ENCODE peak calls at places on chromosome 21, in nine cellular contexts. One of them, this sample, is unnamed.

GRCh38 chr21:29504751-29505321 is 206.1 kb downstream of the BACH1 start:
- DNase-seq in activated naive CD4-positive, alpha-beta T cell treated with anti-CD3 and anti-CD28 coated beads, Interleukin-2, amount 10 ng/mL, durations not matched to agents 7 days and 5 days: no peak
- DNase-seq in fibroblast of pulmonary artery: peak; percentile 38
- DNase-seq in mucosa of gallbladder: no peak
- DNase-seq in left ventricle myocardium inferior: no peak
- DNase-seq in HTR-8/SVneo: no peak
- DNase-seq in GM12891: no peak
- DNase-seq in HS-5: no peak
- DNase-seq in WTC11: no peak
- DNase-seq in this sample: peak; percentile 55

GRCh38 chr21:31370893-31371652 is 27.0 kb upstream of the TIAM1 start:
- DNase-seq in GM12891: no peak
- DNase-seq in HTR-8/SVneo: no peak
- DNase-seq in mucosa of gallbladder: no peak
- DNase-seq in fibroblast of pulmonary artery: peak; percentile 40
- DNase-seq in HS-5: no peak
- DNase-seq in activated naive CD4-positive, alpha-beta T cell treated with anti-CD3 and anti-CD28 coated beads, Interleukin-2, amount 10 ng/mL, durations not matched to agents 7 days and 5 days: no peak
- DNase-seq in left ventricle myocardium inferior: peak; percentile 36
- DNase-seq in WTC11: no peak
- DNase-seq in this sample: peak; percentile 2

GRCh38 chr21:32380940-32381339 is 11.9 kb downstream of the URB1 start:
- DNase-seq in HS-5: no peak
- DNase-seq in HTR-8/SVneo: no peak
- DNase-seq in GM12891: no peak
- DNase-seq in WTC11: no peak
- DNase-seq in left ventricle myocardium inferior: no peak
- DNase-seq in mucosa of gallbladder: no peak
- DNase-seq in fibroblast of pulmonary artery: no peak
- DNase-seq in activated naive CD4-positive, alpha-beta T cell treated with anti-CD3 and anti-CD28 coated beads, Interleukin-2, amount 10 ng/mL, durations not matched to agents 7 days and 5 days: no peak
- DNase-seq in this sample: no peak

GRCh38 chr21:17050646-17051045 is 462.2 kb upstream of the CXADR start:
- DNase-seq in fibroblast of pulmonary artery: no peak
- DNase-seq in HS-5: no peak
- DNase-seq in GM12891: no peak
- DNase-seq in WTC11: no peak
- DNase-seq in left ventricle myocardium inferior: no peak
- DNase-seq in mucosa of gallbladder: no peak
- DNase-seq in HTR-8/SVneo: no peak
- DNase-seq in activated naive CD4-positive, alpha-beta T cell treated with anti-CD3 and anti-CD28 coated beads, Interleukin-2, amount 10 ng/mL, durations not matched to agents 7 days and 5 days: no peak
- DNase-seq in this sample: no peak

GRCh38 chr21:46394819-46395152 is 63.9 kb upstream of the DIP2A start:
- DNase-seq in fibroblast of pulmonary artery: no peak
- DNase-seq in left ventricle myocardium inferior: no peak
- DNase-seq in mucosa of gallbladder: no peak
- DNase-seq in HS-5: no peak
- DNase-seq in GM12891: no peak
- DNase-seq in WTC11: no peak
- DNase-seq in activated naive CD4-positive, alpha-beta T cell treated with anti-CD3 and anti-CD28 coated beads, Interleukin-2, amount 10 ng/mL, durations not matched to agents 7 days and 5 days: no peak
- DNase-seq in HTR-8/SVneo: no peak
- DNase-seq in this sample: no peak

GRCh38 chr21:37244506-37245083 is 22.5 kb downstream of the VPS26C start:
- DNase-seq in HS-5: no peak
- DNase-seq in HTR-8/SVneo: no peak
- DNase-seq in fibroblast of pulmonary artery: no peak
- DNase-seq in mucosa of gallbladder: no peak
- DNase-seq in activated naive CD4-positive, alpha-beta T cell treated with anti-CD3 and anti-CD28 coated beads, Interleukin-2, amount 10 ng/mL, durations not matched to agents 7 days and 5 days: peak; percentile 58
- DNase-seq in left ventricle myocardium inferior: no peak
- DNase-seq in WTC11: no peak
- DNase-seq in GM12891: no peak
- DNase-seq in this sample: no peak

GRCh38 chr21:44887807-44888580 is 14.5 kb upstream of the PTTG1IP start:
- DNase-seq in activated naive CD4-positive, alpha-beta T cell treated with anti-CD3 and anti-CD28 coated beads, Interleukin-2, amount 10 ng/mL, durations not matched to agents 7 days and 5 days: no peak
- DNase-seq in WTC11: no peak
- DNase-seq in GM12891: no peak
- DNase-seq in HTR-8/SVneo: no peak
- DNase-seq in mucosa of gallbladder: no peak
- DNase-seq in left ventricle myocardium inferior: peak; percentile 14
- DNase-seq in fibroblast of pulmonary artery: no peak
- DNase-seq in HS-5: no peak
- DNase-seq in this sample: no peak

GRCh38 chr21:17250651-17251294 is 262.1 kb upstream of the CXADR start:
- DNase-seq in mucosa of gallbladder: no peak
- DNase-seq in HTR-8/SVneo: no peak
- DNase-seq in left ventricle myocardium inferior: no peak
- DNase-seq in WTC11: no peak
- DNase-seq in GM12891: no peak
- DNase-seq in fibroblast of pulmonary artery: peak; percentile 1
- DNase-seq in HS-5: no peak
- DNase-seq in activated naive CD4-positive, alpha-beta T cell treated with anti-CD3 and anti-CD28 coated beads, Interleukin-2, amount 10 ng/mL, durations not matched to agents 7 days and 5 days: no peak
- DNase-seq in this sample: no peak

GRCh38 chr21:29025328-29025713 is 853 bp downstream of the USP16 start:
- DNase-seq in fibroblast of pulmonary artery: peak; percentile 15
- DNase-seq in HTR-8/SVneo: no peak
- DNase-seq in mucosa of gallbladder: no peak
- DNase-seq in WTC11: no peak
- DNase-seq in activated naive CD4-positive, alpha-beta T cell treated with anti-CD3 and anti-CD28 coated beads, Interleukin-2, amount 10 ng/mL, durations not matched to agents 7 days and 5 days: no peak
- DNase-seq in left ventricle myocardium inferior: no peak
- DNase-seq in GM12891: no peak
- DNase-seq in HS-5: no peak
- DNase-seq in this sample: peak; percentile 12

GRCh38 chr21:37644666-37645065 is 271.6 kb downstream of the KCNJ6 start:
- DNase-seq in WTC11: no peak
- DNase-seq in activated naive CD4-positive, alpha-beta T cell treated with anti-CD3 and anti-CD28 coated beads, Interleukin-2, amount 10 ng/mL, durations not matched to agents 7 days and 5 days: no peak
- DNase-seq in HS-5: no peak
- DNase-seq in fibroblast of pulmonary artery: peak; percentile 61
- DNase-seq in left ventricle myocardium inferior: no peak
- DNase-seq in mucosa of gallbladder: no peak
- DNase-seq in GM12891: no peak
- DNase-seq in HTR-8/SVneo: no peak
- DNase-seq in this sample: no peak

GRCh38 chr21:42439284-42440186 is 35.8 kb downstream of the UBASH3A start:
- DNase-seq in fibroblast of pulmonary artery: no peak
- DNase-seq in GM12891: no peak
- DNase-seq in HTR-8/SVneo: no peak
- DNase-seq in mucosa of gallbladder: no peak
- DNase-seq in left ventricle myocardium inferior: no peak
- DNase-seq in HS-5: no peak
- DNase-seq in activated naive CD4-positive, alpha-beta T cell treated with anti-CD3 and anti-CD28 coated beads, Interleukin-2, amount 10 ng/mL, durations not matched to agents 7 days and 5 days: peak; percentile 20
- DNase-seq in WTC11: no peak
- DNase-seq in this sample: no peak

GRCh38 chr21:39263372-39263771 is 50.1 kb downstream of the BRWD1 start:
- DNase-seq in HS-5: peak; percentile 22
- DNase-seq in GM12891: no peak
- DNase-seq in left ventricle myocardium inferior: no peak
- DNase-seq in activated naive CD4-positive, alpha-beta T cell treated with anti-CD3 and anti-CD28 coated beads, Interleukin-2, amount 10 ng/mL, durations not matched to agents 7 days and 5 days: no peak
- DNase-seq in WTC11: no peak
- DNase-seq in mucosa of gallbladder: no peak
- DNase-seq in fibroblast of pulmonary artery: peak; percentile 32
- DNase-seq in HTR-8/SVneo: no peak
- DNase-seq in this sample: peak; percentile 55

GRCh38 chr21:37460196-37460595 is 93.6 kb downstream of the DYRK1A start:
- DNase-seq in mucosa of gallbladder: no peak
- DNase-seq in fibroblast of pulmonary artery: no peak
- DNase-seq in WTC11: peak; percentile 43
- DNase-seq in activated naive CD4-positive, alpha-beta T cell treated with anti-CD3 and anti-CD28 coated beads, Interleukin-2, amount 10 ng/mL, durations not matched to agents 7 days and 5 days: no peak
- DNase-seq in HTR-8/SVneo: no peak
- DNase-seq in left ventricle myocardium inferior: no peak
- DNase-seq in GM12891: no peak
- DNase-seq in HS-5: no peak
- DNase-seq in this sample: no peak

GRCh38 chr21:27277122-27277521 is 310.2 kb upstream of the ADAMTS5 start:
- DNase-seq in left ventricle myocardium inferior: no peak
- DNase-seq in fibroblast of pulmonary artery: peak; percentile 26
- DNase-seq in HTR-8/SVneo: no peak
- DNase-seq in WTC11: no peak
- DNase-seq in mucosa of gallbladder: no peak
- DNase-seq in GM12891: no peak
- DNase-seq in activated naive CD4-positive, alpha-beta T cell treated with anti-CD3 and anti-CD28 coated beads, Interleukin-2, amount 10 ng/mL, durations not matched to agents 7 days and 5 days: no peak
- DNase-seq in HS-5: no peak
- DNase-seq in this sample: peak; percentile 73

GRCh38 chr21:44927587-44928461 is 7.1 kb upstream of the ITGB2 start:
- DNase-seq in WTC11: no peak
- DNase-seq in GM12891: no peak
- DNase-seq in activated naive CD4-positive, alpha-beta T cell treated with anti-CD3 and anti-CD28 coated beads, Interleukin-2, amount 10 ng/mL, durations not matched to agents 7 days and 5 days: peak; percentile 94
- DNase-seq in HS-5: peak; percentile 61
- DNase-seq in left ventricle myocardium inferior: peak; percentile 46
- DNase-seq in fibroblast of pulmonary artery: peak; percentile 49
- DNase-seq in HTR-8/SVneo: peak; percentile 73
- DNase-seq in mucosa of gallbladder: peak; percentile 59
- DNase-seq in this sample: peak; percentile 85

GRCh38 chr21:42271065-42271464 is 44.1 kb downstream of the TFF3 start:
- DNase-seq in WTC11: no peak
- DNase-seq in HTR-8/SVneo: no peak
- DNase-seq in left ventricle myocardium inferior: no peak
- DNase-seq in activated naive CD4-positive, alpha-beta T cell treated with anti-CD3 and anti-CD28 coated beads, Interleukin-2, amount 10 ng/mL, durations not matched to agents 7 days and 5 days: no peak
- DNase-seq in HS-5: no peak
- DNase-seq in fibroblast of pulmonary artery: no peak
- DNase-seq in mucosa of gallbladder: no peak
- DNase-seq in GM12891: no peak
- DNase-seq in this sample: no peak

GRCh38 chr21:39142972-39143371 is 40.3 kb downstream of the PSMG1 start:
- DNase-seq in mucosa of gallbladder: no peak
- DNase-seq in WTC11: no peak
- DNase-seq in activated naive CD4-positive, alpha-beta T cell treated with anti-CD3 and anti-CD28 coated beads, Interleukin-2, amount 10 ng/mL, durations not matched to agents 7 days and 5 days: no peak
- DNase-seq in HS-5: no peak
- DNase-seq in GM12891: no peak
- DNase-seq in left ventricle myocardium inferior: no peak
- DNase-seq in fibroblast of pulmonary artery: no peak
- DNase-seq in HTR-8/SVneo: no peak
- DNase-seq in this sample: no peak

GRCh38 chr21:37758997-37759396 is 157.3 kb downstream of the KCNJ6 start:
- DNase-seq in HS-5: no peak
- DNase-seq in GM12891: no peak
- DNase-seq in mucosa of gallbladder: no peak
- DNase-seq in HTR-8/SVneo: peak; percentile 60
- DNase-seq in WTC11: peak; percentile 79
- DNase-seq in fibroblast of pulmonary artery: peak; percentile 45
- DNase-seq in left ventricle myocardium inferior: no peak
- DNase-seq in activated naive CD4-positive, alpha-beta T cell treated with anti-CD3 and anti-CD28 coated beads, Interleukin-2, amount 10 ng/mL, durations not matched to agents 7 days and 5 days: peak; percentile 34
- DNase-seq in this sample: peak; percentile 63

GRCh38 chr21:41808846-41809245 is 42.0 kb upstream of the RIPK4 start:
- DNase-seq in HS-5: no peak
- DNase-seq in left ventricle myocardium inferior: no peak
- DNase-seq in mucosa of gallbladder: no peak
- DNase-seq in activated naive CD4-positive, alpha-beta T cell treated with anti-CD3 and anti-CD28 coated beads, Interleukin-2, amount 10 ng/mL, durations not matched to agents 7 days and 5 days: no peak
- DNase-seq in GM12891: no peak
- DNase-seq in HTR-8/SVneo: no peak
- DNase-seq in WTC11: no peak
- DNase-seq in fibroblast of pulmonary artery: no peak
- DNase-seq in this sample: no peak

GRCh38 chr21:38490411-38491020 is 7.8 kb downstream of the ERG start:
- DNase-seq in HTR-8/SVneo: no peak
- DNase-seq in WTC11: no peak
- DNase-seq in GM12891: no peak
- DNase-seq in HS-5: no peak
- DNase-seq in mucosa of gallbladder: no peak
- DNase-seq in fibroblast of pulmonary artery: no peak
- DNase-seq in activated naive CD4-positive, alpha-beta T cell treated with anti-CD3 and anti-CD28 coated beads, Interleukin-2, amount 10 ng/mL, durations not matched to agents 7 days and 5 days: no peak
- DNase-seq in left ventricle myocardium inferior: no peak
- DNase-seq in this sample: no peak

GRCh38 chr21:45248301-45248892 is 39.3 kb downstream of the POFUT2 start:
- DNase-seq in fibroblast of pulmonary artery: no peak
- DNase-seq in GM12891: no peak
- DNase-seq in mucosa of gallbladder: no peak
- DNase-seq in WTC11: no peak
- DNase-seq in left ventricle myocardium inferior: no peak
- DNase-seq in HTR-8/SVneo: no peak
- DNase-seq in HS-5: no peak
- DNase-seq in activated naive CD4-positive, alpha-beta T cell treated with anti-CD3 and anti-CD28 coated beads, Interleukin-2, amount 10 ng/mL, durations not matched to agents 7 days and 5 days: no peak
- DNase-seq in this sample: no peak

GRCh38 chr21:35191128-35191527 is 142.0 kb upstream of the RUNX1 start:
- DNase-seq in GM12891: no peak
- DNase-seq in activated naive CD4-positive, alpha-beta T cell treated with anti-CD3 and anti-CD28 coated beads, Interleukin-2, amount 10 ng/mL, durations not matched to agents 7 days and 5 days: no peak
- DNase-seq in HTR-8/SVneo: no peak
- DNase-seq in fibroblast of pulmonary artery: no peak
- DNase-seq in mucosa of gallbladder: no peak
- DNase-seq in HS-5: no peak
- DNase-seq in left ventricle myocardium inferior: no peak
- DNase-seq in WTC11: no peak
- DNase-seq in this sample: no peak

GRCh38 chr21:42073140-42074099 is 2.3 kb downstream of the UMODL1 start:
- DNase-seq in fibroblast of pulmonary artery: no peak
- DNase-seq in WTC11: no peak
- DNase-seq in activated naive CD4-positive, alpha-beta T cell treated with anti-CD3 and anti-CD28 coated beads, Interleukin-2, amount 10 ng/mL, durations not matched to agents 7 days and 5 days: no peak
- DNase-seq in mucosa of gallbladder: no peak
- DNase-seq in HTR-8/SVneo: no peak
- DNase-seq in HS-5: no peak
- DNase-seq in left ventricle myocardium inferior: no peak
- DNase-seq in GM12891: no peak
- DNase-seq in this sample: no peak

GRCh38 chr21:40200962-40201361 is 333.7 kb downstream of the PCP4 start:
- DNase-seq in HS-5: no peak
- DNase-seq in mucosa of gallbladder: no peak
- DNase-seq in fibroblast of pulmonary artery: no peak
- DNase-seq in WTC11: no peak
- DNase-seq in HTR-8/SVneo: no peak
- DNase-seq in GM12891: no peak
- DNase-seq in activated naive CD4-positive, alpha-beta T cell treated with anti-CD3 and anti-CD28 coated beads, Interleukin-2, amount 10 ng/mL, durations not matched to agents 7 days and 5 days: no peak
- DNase-seq in left ventricle myocardium inferior: no peak
- DNase-seq in this sample: no peak

GRCh38 chr21:29586696-29587095 is 288.0 kb downstream of the BACH1 start:
- DNase-seq in activated naive CD4-positive, alpha-beta T cell treated with anti-CD3 and anti-CD28 coated beads, Interleukin-2, amount 10 ng/mL, durations not matched to agents 7 days and 5 days: no peak
- DNase-seq in mucosa of gallbladder: no peak
- DNase-seq in GM12891: no peak
- DNase-seq in WTC11: no peak
- DNase-seq in HTR-8/SVneo: no peak
- DNase-seq in left ventricle myocardium inferior: no peak
- DNase-seq in HS-5: no peak
- DNase-seq in fibroblast of pulmonary artery: no peak
- DNase-seq in this sample: peak; percentile 3

GRCh38 chr21:31204801-31205200 is 139.3 kb downstream of the TIAM1 start:
- DNase-seq in HS-5: no peak
- DNase-seq in HTR-8/SVneo: no peak
- DNase-seq in GM12891: no peak
- DNase-seq in activated naive CD4-positive, alpha-beta T cell treated with anti-CD3 and anti-CD28 coated beads, Interleukin-2, amount 10 ng/mL, durations not matched to agents 7 days and 5 days: no peak
- DNase-seq in mucosa of gallbladder: no peak
- DNase-seq in fibroblast of pulmonary artery: no peak
- DNase-seq in WTC11: no peak
- DNase-seq in left ventricle myocardium inferior: no peak
- DNase-seq in this sample: no peak